ENCODE peak calls at places on chromosome 1, in ten cellular contexts. D is HepG2, F is brain microvascular endothelial cell, H is AG09319, R is psoas muscle, C is IMR-90, S is tibial artery, T is cardiac fibroblast, Y is transverse colon, W is choroid plexus epithelial cell. O is an unnamed sample.

GRCh38 chr1:110083453-110084225 is 13.2 kb upstream of the ALX3 start:
- DNase-seq in C (no peak), T (no peak), F (no peak), Y (no peak), R (no peak), W (no peak), D (no peak), S (no peak), H (no peak), O (no peak)

GRCh38 chr1:154899041-154899440 is 29.0 kb upstream of the KCNN3 start:
- DNase-seq in S (no peak), C (no peak), H (no peak), R (no peak), T (no peak), F (no peak), Y (no peak), W (no peak), D (no peak), O (no peak)

GRCh38 chr1:156862602-156863599 is 2.2 kb downstream of the NTRK1 start:
- DNase-seq in Y (no peak), H (no peak), F (no peak), S (no peak), T (no peak), W (no peak), D (no peak), R (no peak), C (no peak), O (no peak)

GRCh38 chr1:29810121-29811120 is 574.1 kb downstream of the PTPRU start:
- DNase-seq in S (peak; percentile 48), F (no peak), R (no peak), W (no peak), C (no peak), D (no peak), H (no peak), T (no peak), Y (no peak), O (peak; percentile 81)

GRCh38 chr1:184724843-184725242 is 29.8 kb downstream of the EDEM3 start:
- DNase-seq in W (no peak), F (no peak), T (no peak), R (no peak), D (no peak), C (no peak), H (no peak), S (no peak), Y (no peak), O (no peak)

GRCh38 chr1:166490437-166490784 is 323.6 kb upstream of the FAM78B start:
- DNase-seq in C (no peak), F (no peak), H (no peak), S (no peak), R (no peak), Y (no peak), T (no peak), D (no peak), W (no peak), O (no peak)

GRCh38 chr1:17304155-17304826 is 3.7 kb upstream of the PADI4 start:
- DNase-seq in W (no peak), D (no peak), S (peak; percentile 11), Y (no peak), H (no peak), C (no peak), T (no peak), F (no peak), R (no peak), O (peak; percentile 67)

GRCh38 chr1:15620155-15620545 is 2.9 kb downstream of the DDI2 start:
- DNase-seq in S (no peak), H (no peak), C (peak; percentile 75), R (no peak), F (peak; percentile 63), W (peak; percentile 74), Y (no peak), D (no peak), T (peak; percentile 44), O (no peak)

DNA sequence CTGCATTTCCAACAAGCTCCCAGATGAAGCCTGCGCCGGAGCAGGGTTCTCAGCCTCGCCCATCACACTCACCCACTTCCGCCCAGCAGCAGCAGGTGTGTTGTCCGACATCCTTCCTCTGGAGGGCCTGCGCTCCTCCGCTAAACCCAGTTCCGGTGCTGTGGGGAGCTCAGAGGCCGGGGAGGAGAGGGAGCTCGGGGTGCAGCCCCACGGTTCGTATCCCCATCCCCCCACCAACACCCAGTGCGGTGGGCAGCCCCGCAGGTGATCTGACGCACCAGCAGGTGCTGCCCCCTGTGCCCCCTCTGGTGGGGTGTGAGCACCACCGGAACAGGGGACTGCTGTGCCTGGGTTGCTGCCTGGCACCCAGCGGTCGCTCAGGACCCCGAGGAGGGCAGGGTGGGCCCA is 3.4 kb upstream of the PEX10 start:
- DNase-seq in H (no peak), S (no peak), Y (peak; percentile 74), T (no peak), D (no peak), C (no peak), F (no peak), W (no peak), R (no peak), O (no peak)
- TF ChIP-seq CTCF in H (no peak), S (no peak), Y (peak; percentile 25), T (no peak), D (no peak), C (no peak), F (no peak), W (no peak), R (no peak), O (no peak)

DNA sequence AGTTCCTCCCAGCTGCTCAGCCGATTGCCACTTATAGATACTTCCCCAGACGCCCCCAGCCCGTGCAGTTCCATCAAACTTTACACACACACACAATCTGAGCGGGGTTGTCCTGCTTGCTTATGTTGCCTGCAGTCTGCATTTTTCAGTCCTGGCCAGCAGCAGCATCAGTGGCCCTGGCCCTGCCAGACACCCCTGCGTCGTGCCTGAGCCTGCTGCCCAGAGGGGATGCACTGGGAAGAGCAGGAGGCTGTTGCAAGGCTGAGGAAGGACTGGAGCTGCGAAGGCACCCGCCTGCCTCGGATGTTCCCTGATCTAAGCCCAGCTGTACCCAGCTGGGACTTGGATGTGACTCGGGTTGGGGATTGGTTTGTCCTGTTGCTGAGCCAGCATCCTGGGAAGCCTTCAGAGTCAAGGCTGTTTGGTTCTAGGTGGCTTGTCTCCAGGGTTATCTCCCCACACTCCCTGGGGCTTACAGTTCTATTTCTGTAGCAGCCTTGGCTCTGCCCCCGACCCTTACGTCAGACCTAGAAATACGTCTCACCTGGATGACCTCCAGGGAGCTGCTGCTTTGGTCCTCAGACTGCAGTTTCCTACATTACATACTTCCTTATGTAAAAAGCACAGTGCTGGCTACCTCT is 42.3 kb downstream of the MAN1C1 start:
- DNase-seq in R (peak; percentile 63), Y (peak; percentile 35), F (no peak), W (peak; percentile 32), S (peak; percentile 70), D (no peak), H (no peak), T (peak; percentile 67), C (no peak), O (no peak)
- TF ChIP-seq CTCF in R (no peak), Y (no peak), F (no peak), W (no peak), S (no peak), D (no peak), H (no peak), T (no peak), C (no peak), O (no peak)

DNA sequence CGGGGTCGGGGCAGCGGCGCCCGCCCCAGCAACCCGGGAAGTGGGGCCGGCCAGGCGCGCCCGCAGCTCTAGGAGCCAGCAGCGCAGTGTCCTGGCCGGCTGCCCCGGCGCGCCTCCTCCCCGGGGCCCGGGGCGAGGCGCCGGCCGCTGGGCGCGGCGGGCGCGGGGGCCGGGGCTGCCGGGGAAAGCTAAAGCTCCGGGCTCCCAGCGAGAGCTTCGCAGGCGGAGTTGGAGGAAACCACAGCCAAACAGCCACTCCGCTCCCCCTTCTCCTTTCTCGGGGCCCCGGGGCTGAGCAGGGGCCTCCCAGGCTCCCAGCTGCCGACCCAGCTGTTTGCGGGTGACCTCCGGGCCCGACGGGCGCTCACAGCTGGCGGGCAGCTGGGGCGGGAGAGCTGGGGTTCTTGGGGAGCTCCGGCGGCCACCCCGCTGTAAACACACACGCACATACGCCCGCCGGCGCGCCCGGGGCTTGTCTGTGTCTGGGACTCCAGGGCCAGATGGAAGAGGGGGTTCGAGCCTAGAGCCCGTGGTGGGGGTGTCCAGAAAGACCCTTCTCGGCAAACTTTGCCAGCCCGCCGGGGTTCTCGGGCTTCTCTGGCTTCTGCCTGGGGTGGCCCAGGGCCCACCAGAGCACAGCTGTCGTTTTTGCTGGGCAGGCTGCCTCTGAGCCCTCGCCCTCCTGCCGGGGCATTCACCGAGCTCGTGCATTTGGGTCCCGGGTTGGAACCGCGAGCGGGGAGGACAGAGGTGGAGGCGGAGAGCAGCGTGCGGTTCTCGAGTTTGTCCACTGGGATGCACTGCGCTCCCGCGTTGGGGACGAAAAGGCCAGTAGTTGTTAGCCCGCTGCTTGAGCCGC is 1.5 kb downstream of the AJAP1 start:
- DNase-seq in D (no peak), S (no peak), F (peak; percentile 62), R (peak; percentile 56), H (no peak), C (no peak), Y (peak; percentile 18), W (peak; percentile 46), T (peak; percentile 19), O (peak; percentile 28)
- TF ChIP-seq CTCF in D (peak; percentile 79), S (peak; percentile 35), F (peak; percentile 84), R (peak; percentile 23), H (peak; percentile 5), C (no peak), Y (peak; percentile 17), W (peak; percentile 61), T (peak; percentile 35), O (no peak)

GRCh38 chr1:227793948-227794812 is 21.3 kb upstream of the PRSS38 start:
- DNase-seq in W (peak; percentile 70), F (peak; percentile 47), C (peak; percentile 93), H (peak; percentile 83), T (peak; percentile 90), S (no peak), R (peak; percentile 73), Y (no peak), D (no peak), O (no peak)

GRCh38 chr1:227793079-227793947 is 22.2 kb upstream of the PRSS38 start:
- DNase-seq in F (no peak), W (no peak), C (no peak), Y (no peak), D (no peak), T (no peak), H (no peak), R (no peak), S (no peak), O (peak; percentile 84)

GRCh38 chr1:227791425-227792090 is 23.9 kb upstream of the PRSS38 start:
- DNase-seq in D (no peak), S (no peak), H (no peak), C (no peak), Y (no peak), W (no peak), F (no peak), R (no peak), T (no peak), O (peak; percentile 26)

GRCh38 chr1:227790868-227791267 is 24.6 kb upstream of the PRSS38 start:
- DNase-seq in H (no peak), F (no peak), C (no peak), D (no peak), T (no peak), W (no peak), R (no peak), Y (no peak), S (no peak), O (peak; percentile 50)

DNA sequence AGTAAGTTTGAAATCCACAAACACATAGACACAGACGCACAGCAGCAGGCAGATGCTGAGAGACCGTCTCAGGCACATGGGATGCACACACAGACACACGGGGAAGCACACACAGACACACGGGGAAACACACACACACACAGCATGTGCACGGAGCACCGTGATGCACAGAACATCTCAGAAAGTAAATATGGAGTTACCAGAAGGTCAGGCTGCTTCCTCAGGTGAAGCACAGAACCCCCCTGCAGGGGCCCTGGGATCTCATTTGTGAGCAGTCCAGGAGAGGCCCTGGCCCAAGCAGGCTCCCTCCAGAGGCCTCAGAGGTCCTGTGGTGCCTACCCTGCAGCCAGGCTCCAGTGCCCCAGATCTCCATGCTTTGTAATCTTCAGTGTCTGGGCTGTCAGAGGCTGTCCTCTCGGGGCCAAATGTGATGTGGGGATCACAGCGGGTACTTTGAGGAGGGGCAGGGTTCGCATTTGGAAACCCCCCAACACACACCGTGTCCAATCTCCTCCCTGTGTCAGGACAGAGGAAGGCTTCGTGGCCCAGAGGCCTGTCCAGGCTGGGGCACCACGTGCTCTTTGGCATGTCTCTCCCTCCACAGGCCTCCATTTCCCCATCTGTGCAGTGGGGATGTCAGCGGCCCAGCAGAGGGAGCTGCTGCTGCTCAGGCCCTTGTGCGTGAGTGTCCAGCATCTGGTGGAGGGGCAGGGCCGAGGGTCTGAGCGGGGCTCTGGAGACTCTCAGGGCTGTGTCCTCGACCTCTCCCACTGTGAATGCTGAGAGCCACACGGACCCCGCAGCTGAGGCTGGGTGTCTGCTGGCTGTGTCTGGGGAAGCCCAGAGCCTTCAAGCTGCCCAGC is 23.0 kb upstream of the PRSS38 start:
- DNase-seq in T (no peak), F (no peak), Y (no peak), W (no peak), H (no peak), S (no peak), R (no peak), D (no peak), C (no peak), O (peak; percentile 6)
- TF ChIP-seq CTCF in T (no peak), F (peak; percentile 33), Y (no peak), W (peak; percentile 25), H (no peak), S (no peak), R (no peak), D (peak; percentile 51), C (no peak), O (no peak)

O was measured in lower leg skin.